ENCODE peak calls at places on chromosome 17, in five cellular contexts. U is suprapubic skin; W is effector memory CD4-positive, alpha-beta T cell; V is neural progenitor cell; G is CD8-positive, alpha-beta T cell. T is an unnamed sample.

GRCh38 chr17:35371934-35372333 is 1.5 kb downstream of the SLFN11 start:
- DNase-seq in U (no peak), W (no peak), V (no peak), G (no peak), T (no peak)

GRCh38 chr17:30565073-30565935 is 88.1 kb downstream of the GOSR1 start:
- DNase-seq in U (no peak), W (no peak), V (peak; percentile 56), G (no peak), T (peak; percentile 34)

GRCh38 chr17:66255527-66255971 is 26.3 kb upstream of the APOH start:
- DNase-seq in U (no peak), W (no peak), V (no peak), G (no peak), T (no peak)

GRCh38 chr17:80123791-80124190 is 22.4 kb downstream of the GAA start:
- DNase-seq in U (peak; percentile 67), W (no peak), V (no peak), G (no peak), T (no peak)

GRCh38 chr17:32288600-32288999 is 23.0 kb downstream of the RHBDL3 start:
- DNase-seq in U (no peak), W (no peak), V (no peak), G (no peak), T (no peak)

GRCh38 chr17:8857919-8858318 is 9.6 kb downstream of the PIK3R6 start:
- DNase-seq in U (no peak), W (no peak), V (no peak), G (peak; percentile 43), T (no peak)

GRCh38 chr17:65559483-65559801 is 2.0 kb downstream of the AXIN2 start:
- DNase-seq in U (no peak), W (no peak), V (peak; percentile 23), G (no peak), T (no peak)

GRCh38 chr17:80948961-80949450 is 42.6 kb upstream of the CHMP6 start:
- DNase-seq in U (no peak), W (no peak), V (no peak), G (no peak), T (no peak)

GRCh38 chr17:60501589-60501988 is 24.5 kb downstream of the APPBP2 start:
- DNase-seq in U (no peak), W (no peak), V (no peak), G (no peak), T (no peak)

GRCh38 chr17:44786551-44787081 is 27.8 kb downstream of the ADAM11 start:
- DNase-seq in U (no peak), W (no peak), V (no peak), G (no peak), T (no peak)

GRCh38 chr17:50660042-50660886 is 25.6 kb downstream of the ABCC3 start:
- DNase-seq in U (no peak), W (no peak), V (no peak), G (no peak), T (peak; percentile 72)

GRCh38 chr17:47703191-47703591 is 9.2 kb downstream of the TBKBP1 start:
- DNase-seq in U (no peak), W (peak; percentile 41), V (no peak), G (peak; percentile 61), T (no peak)

DNA sequence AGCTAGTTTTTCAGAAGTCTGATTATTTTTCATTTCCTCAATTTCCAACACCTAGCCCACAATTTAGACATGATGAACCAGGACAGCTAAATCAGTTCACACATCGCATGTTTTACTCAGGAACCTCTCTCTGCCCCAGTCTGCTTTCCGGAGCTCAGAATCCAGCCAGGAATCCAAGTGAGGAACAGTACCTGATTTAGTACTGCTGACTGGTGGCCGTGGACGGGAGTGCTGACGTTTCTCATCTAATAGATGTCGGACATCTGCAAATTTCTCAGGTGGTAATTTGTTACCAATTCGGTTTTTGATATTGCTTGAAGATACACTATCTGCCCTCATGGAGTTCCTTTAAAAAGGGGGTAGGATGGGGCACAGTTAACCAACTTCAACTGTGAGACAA is 14.9 kb upstream of the ITGAE start:
- DNase-seq in U (no peak), W (no peak), V (no peak), G (no peak), T (no peak)
- H3K27ac ChIP-seq in U (no peak overlapping the region), W (no peak overlapping the region), V (no peak overlapping the region), G (no peak overlapping the region), T (no peak overlapping the region)

GRCh38 chr17:82113941-82114340 is 15.9 kb upstream of the FASN start:
- DNase-seq in U (no peak), W (no peak), V (no peak), G (no peak), T (no peak)
- H3K4me3 ChIP-seq in U (no peak overlapping the region), W (no peak overlapping the region), V (no peak overlapping the region), G (no peak overlapping the region), T (no peak overlapping the region)

GRCh38 chr17:40616592-40616991 is 31.0 kb downstream of the SMARCE1 start:
- DNase-seq in U (no peak), W (no peak), V (no peak), G (no peak), T (no peak)
- H3K4me1 ChIP-seq in U (peaks cover 37% of the 10 kb centered on the region), W (peaks cover 42% of the 10 kb centered on the region), V (no peaks in the 10 kb centered on the region), G (peaks cover 76% of the 10 kb centered on the region), T (peaks cover 7% of the 10 kb centered on the region)

DNA sequence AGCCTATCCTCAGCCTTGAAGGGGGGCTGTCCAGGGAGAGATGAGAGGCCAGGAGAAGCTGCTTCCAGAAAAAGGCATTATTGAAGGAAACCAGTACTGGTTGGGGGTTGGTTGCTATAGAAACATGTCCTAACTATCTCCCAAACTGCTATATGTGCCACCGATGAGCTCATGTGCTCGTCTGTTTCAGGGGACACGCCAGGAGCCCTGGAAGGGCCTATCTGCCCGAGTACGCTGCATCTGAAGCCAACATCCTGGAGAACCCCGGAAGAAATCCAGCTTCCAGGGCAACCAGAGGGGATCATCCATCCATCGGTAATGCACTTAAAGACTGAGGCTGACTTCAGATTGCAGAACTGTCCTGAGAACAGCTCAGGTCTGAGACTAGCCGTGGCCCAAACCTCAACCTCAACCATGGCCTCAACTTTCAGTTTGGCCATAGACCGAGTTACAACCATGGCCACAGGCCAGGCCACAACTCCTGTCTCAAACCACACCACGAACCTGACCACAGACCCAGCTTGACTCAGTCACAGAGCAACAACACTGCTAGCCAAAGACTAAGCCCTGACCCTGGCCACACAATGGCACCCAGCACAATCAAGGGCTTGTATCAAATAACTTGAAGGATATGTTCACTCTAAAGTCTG is 10.2 kb downstream of the PITPNM3 start:
- DNase-seq in U (no peak), W (no peak), V (no peak), G (no peak), T (no peak)
- H3K27ac ChIP-seq in U (no peak overlapping the region), W (no peak overlapping the region), V (no peak overlapping the region), G (no peak overlapping the region), T (no peak overlapping the region)

GRCh38 chr17:62392908-62393307 is 12.6 kb downstream of the EFCAB3 start:
- DNase-seq in U (no peak), W (no peak), V (no peak), G (no peak), T (no peak)

DNA sequence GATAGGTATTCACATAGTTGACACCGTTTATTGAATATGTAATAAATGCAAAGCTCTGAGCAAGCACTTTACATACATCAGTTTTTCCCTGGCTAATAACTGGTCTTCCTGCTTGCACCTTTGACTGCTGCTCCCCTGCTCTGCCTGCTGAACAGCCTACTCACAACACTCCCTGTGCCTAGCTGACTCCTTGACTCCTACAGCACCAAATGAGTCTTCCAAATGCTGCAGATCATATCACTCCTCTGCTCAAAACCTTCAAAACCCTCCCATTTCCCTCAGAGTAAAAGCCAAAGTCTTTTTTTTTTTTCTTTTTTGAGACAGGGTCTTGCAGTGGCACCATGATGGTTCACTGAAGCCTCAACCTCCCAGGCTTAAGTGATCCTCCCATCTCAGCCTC is 18.5 kb downstream of the EFCAB3 start:
- DNase-seq in U (no peak), W (no peak), V (no peak), G (no peak), T (no peak)
- H3K4me3 ChIP-seq in U (no peak overlapping the region), W (no peak overlapping the region), V (no peak overlapping the region), G (no peak overlapping the region), T (no peak overlapping the region)

DNA sequence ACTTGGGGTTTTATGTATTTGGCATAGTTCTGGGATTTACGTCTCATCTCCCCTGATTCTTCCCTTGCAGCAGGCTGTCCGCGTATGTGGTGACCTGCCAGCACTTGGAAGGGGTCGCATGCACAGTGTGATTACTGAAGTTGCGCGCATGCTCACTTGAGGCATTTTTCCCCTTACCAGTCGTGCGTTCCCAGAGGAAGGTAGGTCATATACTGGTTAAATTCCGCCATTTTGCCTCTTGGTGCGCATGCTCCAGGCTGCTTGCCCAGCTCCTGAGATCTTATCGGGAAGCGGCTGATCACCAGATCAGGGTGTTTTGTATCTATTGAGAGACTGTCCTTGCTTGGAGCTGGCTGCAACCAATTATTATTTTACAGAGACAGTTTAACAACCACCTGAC is 56.5 kb upstream of the TEX2 start:
- DNase-seq in U (no peak), W (no peak), V (no peak), G (no peak), T (no peak)
- H3K4me1 ChIP-seq in U (peaks cover 18% of the 10 kb centered on the region), W (peaks cover 5% of the 10 kb centered on the region), V (no peaks in the 10 kb centered on the region), G (no peaks in the 10 kb centered on the region), T (peaks cover 32% of the 10 kb centered on the region)

T was measured in right atrium auricular region.